ENCODE peak calls at places on chromosomes 13 and 19, in eight cellular contexts. One of them, this sample, is unnamed.

GRCh38 chr19:53158119-53158656 is 665 bp downstream of the ZNF347 start:
- DNase-seq in omental fat pad: no peak
- DNase-seq in breast epithelium: peak
- DNase-seq in activated naive CD8-positive, alpha-beta T cell treated with anti-CD3 and anti-CD28 coated beads, Interleukin-2, amount 50 U/mL, for 24 hours: peak
- DNase-seq in anterior cingulate cortex: peak
- DNase-seq in central memory CD4-positive, alpha-beta T cell: no peak
- DNase-seq in T1000: peak
- DNase-seq in T-helper 9 cell: peak
- DNase-seq in this sample: peak

GRCh38 chr19:46716013-46716671 is 772 bp downstream of the PRKD2 start:
- DNase-seq in omental fat pad: no peak
- DNase-seq in breast epithelium: no peak
- DNase-seq in activated naive CD8-positive, alpha-beta T cell treated with anti-CD3 and anti-CD28 coated beads, Interleukin-2, amount 50 U/mL, for 24 hours: peak
- DNase-seq in anterior cingulate cortex: no peak
- DNase-seq in central memory CD4-positive, alpha-beta T cell: no peak
- DNase-seq in T1000: no peak
- DNase-seq in T-helper 9 cell: no peak
- DNase-seq in this sample: no peak

GRCh38 chr19:35986664-35987570 is 8.1 kb upstream of the SDHAF1 start:
- DNase-seq in omental fat pad: no peak
- DNase-seq in breast epithelium: no peak
- DNase-seq in activated naive CD8-positive, alpha-beta T cell treated with anti-CD3 and anti-CD28 coated beads, Interleukin-2, amount 50 U/mL, for 24 hours: peak
- DNase-seq in anterior cingulate cortex: peak
- DNase-seq in central memory CD4-positive, alpha-beta T cell: no peak
- DNase-seq in T1000: no peak
- DNase-seq in T-helper 9 cell: no peak
- DNase-seq in this sample: peak

GRCh38 chr19:1167687-1168561 is 6.1 kb downstream of the SBNO2 start:
- DNase-seq in omental fat pad: no peak
- DNase-seq in breast epithelium: no peak
- DNase-seq in activated naive CD8-positive, alpha-beta T cell treated with anti-CD3 and anti-CD28 coated beads, Interleukin-2, amount 50 U/mL, for 24 hours: no peak
- DNase-seq in anterior cingulate cortex: no peak
- DNase-seq in central memory CD4-positive, alpha-beta T cell: no peak
- DNase-seq in T1000: no peak
- DNase-seq in T-helper 9 cell: no peak
- DNase-seq in this sample: no peak

GRCh38 chr19:12782424-12783225 is 7.3 kb upstream of the HOOK2 start:
- DNase-seq in omental fat pad: no peak
- DNase-seq in breast epithelium: peak
- DNase-seq in activated naive CD8-positive, alpha-beta T cell treated with anti-CD3 and anti-CD28 coated beads, Interleukin-2, amount 50 U/mL, for 24 hours: peak
- DNase-seq in anterior cingulate cortex: peak
- DNase-seq in central memory CD4-positive, alpha-beta T cell: peak
- DNase-seq in T1000: peak
- DNase-seq in T-helper 9 cell: peak
- DNase-seq in this sample: peak

GRCh38 chr13:100674363-100674847 is at the start of gene TMTC4:
- DNase-seq in omental fat pad: no peak
- DNase-seq in breast epithelium: no peak
- DNase-seq in activated naive CD8-positive, alpha-beta T cell treated with anti-CD3 and anti-CD28 coated beads, Interleukin-2, amount 50 U/mL, for 24 hours: no peak
- DNase-seq in anterior cingulate cortex: no peak
- DNase-seq in central memory CD4-positive, alpha-beta T cell: no peak
- DNase-seq in T1000: peak
- DNase-seq in T-helper 9 cell: no peak
- DNase-seq in this sample: peak

GRCh38 chr19:41264581-41265375 is 606 bp downstream of the HNRNPUL1 start:
- DNase-seq in omental fat pad: no peak
- DNase-seq in breast epithelium: peak
- DNase-seq in activated naive CD8-positive, alpha-beta T cell treated with anti-CD3 and anti-CD28 coated beads, Interleukin-2, amount 50 U/mL, for 24 hours: peak
- DNase-seq in anterior cingulate cortex: peak
- DNase-seq in central memory CD4-positive, alpha-beta T cell: peak
- DNase-seq in T1000: no peak
- DNase-seq in T-helper 9 cell: peak
- DNase-seq in this sample: peak

GRCh38 chr19:15759962-15760565 is 22.3 kb downstream of the OR10H3 start:
- DNase-seq in omental fat pad: no peak
- DNase-seq in breast epithelium: no peak
- DNase-seq in activated naive CD8-positive, alpha-beta T cell treated with anti-CD3 and anti-CD28 coated beads, Interleukin-2, amount 50 U/mL, for 24 hours: no peak
- DNase-seq in anterior cingulate cortex: no peak
- DNase-seq in central memory CD4-positive, alpha-beta T cell: no peak
- DNase-seq in T1000: no peak
- DNase-seq in T-helper 9 cell: no peak
- DNase-seq in this sample: no peak

GRCh38 chr13:41496420-41497234 is 39.3 kb downstream of the RGCC start:
- DNase-seq in omental fat pad: no peak
- DNase-seq in breast epithelium: no peak
- DNase-seq in activated naive CD8-positive, alpha-beta T cell treated with anti-CD3 and anti-CD28 coated beads, Interleukin-2, amount 50 U/mL, for 24 hours: no peak
- DNase-seq in anterior cingulate cortex: no peak
- DNase-seq in central memory CD4-positive, alpha-beta T cell: no peak
- DNase-seq in T1000: no peak
- DNase-seq in T-helper 9 cell: no peak
- DNase-seq in this sample: no peak

GRCh38 chr13:80037505-80037888 is 303.4 kb downstream of the SPRY2 start:
- DNase-seq in omental fat pad: no peak
- DNase-seq in breast epithelium: no peak
- DNase-seq in activated naive CD8-positive, alpha-beta T cell treated with anti-CD3 and anti-CD28 coated beads, Interleukin-2, amount 50 U/mL, for 24 hours: no peak
- DNase-seq in anterior cingulate cortex: no peak
- DNase-seq in central memory CD4-positive, alpha-beta T cell: no peak
- DNase-seq in T1000: peak
- DNase-seq in T-helper 9 cell: no peak
- DNase-seq in this sample: no peak

GRCh38 chr19:14473073-14473790 is 1.9 kb downstream of the PTGER1 start:
- DNase-seq in omental fat pad: no peak
- DNase-seq in breast epithelium: no peak
- DNase-seq in activated naive CD8-positive, alpha-beta T cell treated with anti-CD3 and anti-CD28 coated beads, Interleukin-2, amount 50 U/mL, for 24 hours: no peak
- DNase-seq in anterior cingulate cortex: no peak
- DNase-seq in central memory CD4-positive, alpha-beta T cell: no peak
- DNase-seq in T1000: no peak
- DNase-seq in T-helper 9 cell: no peak
- DNase-seq in this sample: no peak

GRCh38 chr13:85828094-85828684 is 29.0 kb upstream of the SLITRK6 start:
- DNase-seq in omental fat pad: no peak
- DNase-seq in breast epithelium: no peak
- DNase-seq in activated naive CD8-positive, alpha-beta T cell treated with anti-CD3 and anti-CD28 coated beads, Interleukin-2, amount 50 U/mL, for 24 hours: no peak
- DNase-seq in anterior cingulate cortex: no peak
- DNase-seq in central memory CD4-positive, alpha-beta T cell: no peak
- DNase-seq in T1000: no peak
- DNase-seq in T-helper 9 cell: no peak
- DNase-seq in this sample: peak

GRCh38 chr19:10365518-10365917 is 14.9 kb downstream of the TYK2 start:
- DNase-seq in omental fat pad: no peak
- DNase-seq in breast epithelium: no peak
- DNase-seq in activated naive CD8-positive, alpha-beta T cell treated with anti-CD3 and anti-CD28 coated beads, Interleukin-2, amount 50 U/mL, for 24 hours: no peak
- DNase-seq in anterior cingulate cortex: no peak
- DNase-seq in central memory CD4-positive, alpha-beta T cell: no peak
- DNase-seq in T1000: no peak
- DNase-seq in T-helper 9 cell: no peak
- DNase-seq in this sample: no peak

GRCh38 chr19:11111117-11111770 is 22.0 kb downstream of the LDLR start:
- DNase-seq in omental fat pad: no peak
- DNase-seq in breast epithelium: no peak
- DNase-seq in activated naive CD8-positive, alpha-beta T cell treated with anti-CD3 and anti-CD28 coated beads, Interleukin-2, amount 50 U/mL, for 24 hours: no peak
- DNase-seq in anterior cingulate cortex: no peak
- DNase-seq in central memory CD4-positive, alpha-beta T cell: no peak
- DNase-seq in T1000: no peak
- DNase-seq in T-helper 9 cell: no peak
- DNase-seq in this sample: no peak

GRCh38 chr13:30572859-30573275 is 44.9 kb upstream of the USPL1 start:
- DNase-seq in omental fat pad: no peak
- DNase-seq in breast epithelium: no peak
- DNase-seq in activated naive CD8-positive, alpha-beta T cell treated with anti-CD3 and anti-CD28 coated beads, Interleukin-2, amount 50 U/mL, for 24 hours: no peak
- DNase-seq in anterior cingulate cortex: peak
- DNase-seq in central memory CD4-positive, alpha-beta T cell: peak
- DNase-seq in T1000: no peak
- DNase-seq in T-helper 9 cell: no peak
- DNase-seq in this sample: peak

GRCh38 chr13:29859971-29860370 is 9.6 kb upstream of the UBL3 start:
- DNase-seq in omental fat pad: no peak
- DNase-seq in breast epithelium: no peak
- DNase-seq in activated naive CD8-positive, alpha-beta T cell treated with anti-CD3 and anti-CD28 coated beads, Interleukin-2, amount 50 U/mL, for 24 hours: no peak
- DNase-seq in anterior cingulate cortex: no peak
- DNase-seq in central memory CD4-positive, alpha-beta T cell: no peak
- DNase-seq in T1000: no peak
- DNase-seq in T-helper 9 cell: no peak
- DNase-seq in this sample: no peak

GRCh38 chr19:46220038-46220615 is 9.4 kb upstream of the IGFL1 start:
- DNase-seq in omental fat pad: no peak
- DNase-seq in breast epithelium: no peak
- DNase-seq in activated naive CD8-positive, alpha-beta T cell treated with anti-CD3 and anti-CD28 coated beads, Interleukin-2, amount 50 U/mL, for 24 hours: no peak
- DNase-seq in anterior cingulate cortex: no peak
- DNase-seq in central memory CD4-positive, alpha-beta T cell: no peak
- DNase-seq in T1000: no peak
- DNase-seq in T-helper 9 cell: no peak
- DNase-seq in this sample: no peak

GRCh38 chr13:44303681-44304432 is 69.8 kb upstream of the SERP2 start:
- DNase-seq in omental fat pad: no peak
- DNase-seq in breast epithelium: peak
- DNase-seq in activated naive CD8-positive, alpha-beta T cell treated with anti-CD3 and anti-CD28 coated beads, Interleukin-2, amount 50 U/mL, for 24 hours: no peak
- DNase-seq in anterior cingulate cortex: no peak
- DNase-seq in central memory CD4-positive, alpha-beta T cell: no peak
- DNase-seq in T1000: no peak
- DNase-seq in T-helper 9 cell: no peak
- DNase-seq in this sample: peak

GRCh38 chr13:52162279-52163101 is 3.1 kb upstream of the NEK3 start:
- DNase-seq in omental fat pad: no peak
- DNase-seq in breast epithelium: no peak
- DNase-seq in activated naive CD8-positive, alpha-beta T cell treated with anti-CD3 and anti-CD28 coated beads, Interleukin-2, amount 50 U/mL, for 24 hours: no peak
- DNase-seq in anterior cingulate cortex: no peak
- DNase-seq in central memory CD4-positive, alpha-beta T cell: no peak
- DNase-seq in T1000: no peak
- DNase-seq in T-helper 9 cell: no peak
- DNase-seq in this sample: no peak

GRCh38 chr19:4566402-4567051 is 7.0 kb upstream of the SEMA6B start:
- DNase-seq in omental fat pad: no peak
- DNase-seq in breast epithelium: no peak
- DNase-seq in activated naive CD8-positive, alpha-beta T cell treated with anti-CD3 and anti-CD28 coated beads, Interleukin-2, amount 50 U/mL, for 24 hours: no peak
- DNase-seq in anterior cingulate cortex: no peak
- DNase-seq in central memory CD4-positive, alpha-beta T cell: no peak
- DNase-seq in T1000: no peak
- DNase-seq in T-helper 9 cell: no peak
- DNase-seq in this sample: no peak

GRCh38 chr19:2494084-2494446 is 18.1 kb downstream of the GADD45B start:
- DNase-seq in omental fat pad: no peak
- DNase-seq in breast epithelium: no peak
- DNase-seq in activated naive CD8-positive, alpha-beta T cell treated with anti-CD3 and anti-CD28 coated beads, Interleukin-2, amount 50 U/mL, for 24 hours: no peak
- DNase-seq in anterior cingulate cortex: peak
- DNase-seq in central memory CD4-positive, alpha-beta T cell: no peak
- DNase-seq in T1000: no peak
- DNase-seq in T-helper 9 cell: no peak
- DNase-seq in this sample: peak

GRCh38 chr13:28601581-28601980 is 57.3 kb upstream of the POMP start:
- DNase-seq in omental fat pad: no peak
- DNase-seq in breast epithelium: no peak
- DNase-seq in activated naive CD8-positive, alpha-beta T cell treated with anti-CD3 and anti-CD28 coated beads, Interleukin-2, amount 50 U/mL, for 24 hours: no peak
- DNase-seq in anterior cingulate cortex: peak
- DNase-seq in central memory CD4-positive, alpha-beta T cell: no peak
- DNase-seq in T1000: no peak
- DNase-seq in T-helper 9 cell: no peak
- DNase-seq in this sample: peak

GRCh38 chr19:13920940-13921744 is 15.1 kb downstream of the CC2D1A start:
- DNase-seq in omental fat pad: no peak
- DNase-seq in breast epithelium: no peak
- DNase-seq in activated naive CD8-positive, alpha-beta T cell treated with anti-CD3 and anti-CD28 coated beads, Interleukin-2, amount 50 U/mL, for 24 hours: peak
- DNase-seq in anterior cingulate cortex: peak
- DNase-seq in central memory CD4-positive, alpha-beta T cell: no peak
- DNase-seq in T1000: no peak
- DNase-seq in T-helper 9 cell: no peak
- DNase-seq in this sample: peak

GRCh38 chr13:100666124-100666523 is 8.5 kb downstream of the TMTC4 start:
- DNase-seq in omental fat pad: no peak
- DNase-seq in breast epithelium: no peak
- DNase-seq in activated naive CD8-positive, alpha-beta T cell treated with anti-CD3 and anti-CD28 coated beads, Interleukin-2, amount 50 U/mL, for 24 hours: no peak
- DNase-seq in anterior cingulate cortex: no peak
- DNase-seq in central memory CD4-positive, alpha-beta T cell: no peak
- DNase-seq in T1000: no peak
- DNase-seq in T-helper 9 cell: no peak
- DNase-seq in this sample: peak

This sample was measured in Ammon's horn.